ENCODE peak calls at places on chromosomes 2 and 18, in seven cellular contexts. One of them, this sample, is unnamed.

GRCh38 chr2:188524519-188525113 is 232.9 kb downstream of the GULP1 start:
- DNase-seq in activated CD8-positive, alpha-beta memory T cell treated with anti-CD3 and anti-CD28 coated beads, Interleukin-2, amount 50 U/mL, for 4 hours: no peak
- DNase-seq in head of caudate nucleus: peak
- DNase-seq in KBM-7: peak
- DNase-seq in left lobe of liver: no peak
- DNase-seq in sigmoid colon: no peak
- DNase-seq in amniotic stem cell: peak
- DNase-seq in this sample: no peak

GRCh38 chr2:118348380-118349024 is 260.2 kb downstream of the INSIG2 start:
- DNase-seq in left lobe of liver: no peak
- DNase-seq in head of caudate nucleus: no peak
- DNase-seq in KBM-7: no peak
- DNase-seq in sigmoid colon: no peak
- DNase-seq in amniotic stem cell: no peak
- DNase-seq in activated CD8-positive, alpha-beta memory T cell treated with anti-CD3 and anti-CD28 coated beads, Interleukin-2, amount 50 U/mL, for 4 hours: no peak
- DNase-seq in this sample: no peak

GRCh38 chr18:55577812-55578539 is 10.0 kb downstream of the TCF4 start:
- DNase-seq in head of caudate nucleus: no peak
- DNase-seq in KBM-7: no peak
- DNase-seq in activated CD8-positive, alpha-beta memory T cell treated with anti-CD3 and anti-CD28 coated beads, Interleukin-2, amount 50 U/mL, for 4 hours: no peak
- DNase-seq in left lobe of liver: no peak
- DNase-seq in sigmoid colon: no peak
- DNase-seq in amniotic stem cell: no peak
- DNase-seq in this sample: no peak

GRCh38 chr18:24396082-24396623 is 1.5 kb downstream of the OSBPL1A start:
- DNase-seq in head of caudate nucleus: no peak
- DNase-seq in activated CD8-positive, alpha-beta memory T cell treated with anti-CD3 and anti-CD28 coated beads, Interleukin-2, amount 50 U/mL, for 4 hours: no peak
- DNase-seq in sigmoid colon: no peak
- DNase-seq in KBM-7: no peak
- DNase-seq in left lobe of liver: no peak
- DNase-seq in amniotic stem cell: no peak
- DNase-seq in this sample: no peak

GRCh38 chr2:17879137-17879912 is 858 bp downstream of the KCNS3 start:
- DNase-seq in head of caudate nucleus: peak
- DNase-seq in activated CD8-positive, alpha-beta memory T cell treated with anti-CD3 and anti-CD28 coated beads, Interleukin-2, amount 50 U/mL, for 4 hours: no peak
- DNase-seq in sigmoid colon: peak
- DNase-seq in KBM-7: peak
- DNase-seq in amniotic stem cell: peak
- DNase-seq in left lobe of liver: peak
- DNase-seq in this sample: no peak

GRCh38 chr2:43331428-43331827 is 105.0 kb upstream of the ZFP36L2 start:
- DNase-seq in amniotic stem cell: no peak
- DNase-seq in sigmoid colon: no peak
- DNase-seq in left lobe of liver: no peak
- DNase-seq in head of caudate nucleus: no peak
- DNase-seq in KBM-7: peak
- DNase-seq in activated CD8-positive, alpha-beta memory T cell treated with anti-CD3 and anti-CD28 coated beads, Interleukin-2, amount 50 U/mL, for 4 hours: no peak
- DNase-seq in this sample: peak

GRCh38 chr2:147910990-147911473 is 66.2 kb downstream of the ACVR2A start:
- DNase-seq in activated CD8-positive, alpha-beta memory T cell treated with anti-CD3 and anti-CD28 coated beads, Interleukin-2, amount 50 U/mL, for 4 hours: peak
- DNase-seq in left lobe of liver: no peak
- DNase-seq in amniotic stem cell: peak
- DNase-seq in KBM-7: peak
- DNase-seq in head of caudate nucleus: peak
- DNase-seq in sigmoid colon: no peak
- DNase-seq in this sample: peak

GRCh38 chr2:50591642-50592041 is 440.3 kb downstream of the NRXN1 start:
- DNase-seq in amniotic stem cell: no peak
- DNase-seq in activated CD8-positive, alpha-beta memory T cell treated with anti-CD3 and anti-CD28 coated beads, Interleukin-2, amount 50 U/mL, for 4 hours: no peak
- DNase-seq in KBM-7: no peak
- DNase-seq in sigmoid colon: peak
- DNase-seq in head of caudate nucleus: peak
- DNase-seq in left lobe of liver: no peak
- DNase-seq in this sample: no peak

GRCh38 chr18:318791-319291 is 51.0 kb upstream of the THOC1 start:
- DNase-seq in KBM-7: no peak
- DNase-seq in sigmoid colon: no peak
- DNase-seq in left lobe of liver: no peak
- DNase-seq in amniotic stem cell: no peak
- DNase-seq in activated CD8-positive, alpha-beta memory T cell treated with anti-CD3 and anti-CD28 coated beads, Interleukin-2, amount 50 U/mL, for 4 hours: no peak
- DNase-seq in head of caudate nucleus: no peak
- DNase-seq in this sample: no peak

GRCh38 chr2:64325477-64325851 is 128.5 kb upstream of the LGALSL start:
- DNase-seq in sigmoid colon: no peak
- DNase-seq in KBM-7: no peak
- DNase-seq in activated CD8-positive, alpha-beta memory T cell treated with anti-CD3 and anti-CD28 coated beads, Interleukin-2, amount 50 U/mL, for 4 hours: no peak
- DNase-seq in left lobe of liver: no peak
- DNase-seq in head of caudate nucleus: no peak
- DNase-seq in amniotic stem cell: no peak
- DNase-seq in this sample: no peak

GRCh38 chr18:23136326-23137092 is 1.2 kb downstream of the CABLES1 start:
- DNase-seq in left lobe of liver: peak
- DNase-seq in activated CD8-positive, alpha-beta memory T cell treated with anti-CD3 and anti-CD28 coated beads, Interleukin-2, amount 50 U/mL, for 4 hours: peak
- DNase-seq in head of caudate nucleus: no peak
- DNase-seq in KBM-7: peak
- DNase-seq in sigmoid colon: no peak
- DNase-seq in amniotic stem cell: no peak
- DNase-seq in this sample: peak

GRCh38 chr2:109649736-109650695 is 35.9 kb downstream of the SOWAHC start:
- DNase-seq in left lobe of liver: no peak
- DNase-seq in KBM-7: no peak
- DNase-seq in amniotic stem cell: no peak
- DNase-seq in activated CD8-positive, alpha-beta memory T cell treated with anti-CD3 and anti-CD28 coated beads, Interleukin-2, amount 50 U/mL, for 4 hours: no peak
- DNase-seq in sigmoid colon: no peak
- DNase-seq in head of caudate nucleus: no peak
- DNase-seq in this sample: no peak

This sample was measured in HL-60.